ENCODE peak calls at places on chromosomes 12 and 14, in eight cellular contexts. Q is T-helper 1 cell, F is tibial artery, A is mammary epithelial cell, U is brain microvascular endothelial cell, E is AML-193, K is cardiac fibroblast, X is AG08395. H is an unnamed sample.

GRCh38 chr12:39467432-39467870 is 24.5 kb upstream of the KIF21A start:
- DNase-seq in Q (no peak), F (no peak), A (no peak), U (no peak), E (no peak), K (peak; percentile 36), X (no peak), H (no peak)

GRCh38 chr12:40168868-40169267 is 55.9 kb upstream of the LRRK2 start:
- DNase-seq in Q (no peak), F (no peak), A (no peak), U (no peak), E (no peak), K (no peak), X (no peak), H (no peak)

GRCh38 chr12:96986883-96987523 is 79.9 kb downstream of the NEDD1 start:
- DNase-seq in Q (no peak), F (no peak), A (no peak), U (no peak), E (peak; percentile 6), K (peak; percentile 55), X (peak; percentile 26), H (no peak)

GRCh38 chr12:131049569-131050339 is 96.0 kb downstream of the ADGRD1 start:
- DNase-seq in Q (no peak), F (no peak), A (no peak), U (no peak), E (no peak), K (no peak), X (no peak), H (peak; percentile 29)

GRCh38 chr12:96054262-96054645 is 18.9 kb upstream of the LTA4H start:
- DNase-seq in Q (no peak), F (no peak), A (no peak), U (no peak), E (no peak), K (no peak), X (no peak), H (no peak)

GRCh38 chr14:97179573-97179972 is 382.4 kb downstream of the VRK1 start:
- DNase-seq in Q (no peak), F (no peak), A (no peak), U (no peak), E (no peak), K (no peak), X (no peak), H (no peak)

GRCh38 chr14:33932526-33933292 is 18.2 kb downstream of the EGLN3 start:
- DNase-seq in Q (no peak), F (no peak), A (no peak), U (no peak), E (no peak), K (no peak), X (no peak), H (no peak)

GRCh38 chr14:70804556-70805162 is 4.7 kb downstream of the MAP3K9 start:
- DNase-seq in Q (no peak), F (no peak), A (no peak), U (no peak), E (no peak), K (peak; percentile 7), X (no peak), H (no peak)

GRCh38 chr14:34301107-34301734 is 160.8 kb downstream of the SPTSSA start:
- DNase-seq in Q (no peak), F (no peak), A (peak; percentile 46), U (peak; percentile 38), E (peak; percentile 18), K (peak; percentile 46), X (peak; percentile 62), H (no peak)

GRCh38 chr14:22390824-22391461 is 198.1 kb downstream of the DAD1 start:
- DNase-seq in Q (no peak), F (no peak), A (peak; percentile 65), U (no peak), E (no peak), K (no peak), X (no peak), H (no peak)

GRCh38 chr14:73397810-73398209 is 60.5 kb downstream of the NUMB start:
- DNase-seq in Q (no peak), F (no peak), A (no peak), U (no peak), E (no peak), K (no peak), X (no peak), H (no peak)

GRCh38 chr12:16606936-16607335 is 974 bp upstream of the LMO3 start:
- DNase-seq in Q (no peak), F (no peak), A (no peak), U (no peak), E (no peak), K (no peak), X (no peak), H (no peak)

GRCh38 chr14:53501361-53502320 is 348.5 kb upstream of the DDHD1 start:
- DNase-seq in Q (no peak), F (no peak), A (no peak), U (no peak), E (no peak), K (no peak), X (peak; percentile 34), H (no peak)

GRCh38 chr12:122730215-122731014 is at the start of gene HCAR1:
- DNase-seq in Q (no peak), F (peak; percentile 57), A (peak; percentile 61), U (peak; percentile 36), E (no peak), K (peak; percentile 38), X (no peak), H (no peak)

GRCh38 chr12:48980953-48981756 is 3.0 kb downstream of the WNT1 start:
- DNase-seq in Q (peak; percentile 34), F (no peak), A (no peak), U (no peak), E (no peak), K (no peak), X (no peak), H (no peak)

GRCh38 chr12:80580254-80580653 is 127.2 kb upstream of the MYF6 start:
- DNase-seq in Q (no peak), F (no peak), A (peak; percentile 80), U (peak; percentile 68), E (no peak), K (peak; percentile 95), X (peak; percentile 77), H (no peak)

GRCh38 chr12:122976648-122976975 is 1.6 kb downstream of the OGFOD2 start:
- DNase-seq in Q (no peak), F (peak; percentile 62), A (no peak), U (no peak), E (no peak), K (no peak), X (no peak), H (no peak)

GRCh38 chr14:77910506-77910905 is 110.6 kb downstream of the ADCK1 start:
- DNase-seq in Q (no peak), F (peak; percentile 33), A (no peak), U (no peak), E (no peak), K (no peak), X (no peak), H (no peak)

GRCh38 chr14:32432813-32433538 is 103.9 kb downstream of the AKAP6 start:
- DNase-seq in Q (no peak), F (peak; percentile 64), A (no peak), U (no peak), E (no peak), K (peak; percentile 29), X (no peak), H (no peak)

GRCh38 chr12:89082354-89082753 is 269.9 kb downstream of the DUSP6 start:
- DNase-seq in Q (no peak), F (no peak), A (no peak), U (no peak), E (no peak), K (peak; percentile 58), X (no peak), H (no peak)

GRCh38 chr12:118310320-118310719 is 62.4 kb downstream of the TAOK3 start:
- DNase-seq in Q (no peak), F (no peak), A (no peak), U (no peak), E (no peak), K (no peak), X (no peak), H (no peak)

GRCh38 chr12:54195736-54196347 is 7.1 kb upstream of the SMUG1 start:
- DNase-seq in Q (no peak), F (no peak), A (no peak), U (peak; percentile 73), E (peak; percentile 84), K (peak; percentile 65), X (no peak), H (peak; percentile 87)

GRCh38 chr14:87522575-87522974 is 470.4 kb downstream of the GALC start:
- DNase-seq in Q (no peak), F (no peak), A (peak; percentile 66), U (no peak), E (no peak), K (no peak), X (no peak), H (no peak)

GRCh38 chr12:23771230-23771949 is 178.1 kb downstream of the SOX5 start:
- DNase-seq in Q (no peak), F (peak; percentile 74), A (no peak), U (no peak), E (no peak), K (peak; percentile 3), X (no peak), H (no peak)

GRCh38 chr12:97524812-97525211 is 62.2 kb downstream of the RMST start:
- DNase-seq in Q (no peak), F (no peak), A (no peak), U (no peak), E (no peak), K (no peak), X (no peak), H (no peak)

GRCh38 chr12:94618995-94619695 is 31.2 kb downstream of the TMCC3 start:
- DNase-seq in Q (no peak), F (no peak), A (peak; percentile 99), U (peak; percentile 94), E (no peak), K (peak; percentile 95), X (peak; percentile 46), H (no peak)

GRCh38 chr14:61456720-61457119 is 135.3 kb downstream of the PRKCH start:
- DNase-seq in Q (peak; percentile 56), F (peak; percentile 83), A (peak; percentile 49), U (peak; percentile 86), E (peak; percentile 66), K (peak; percentile 90), X (peak; percentile 84), H (peak; percentile 79)

GRCh38 chr12:120399531-120399930 is 30.6 kb upstream of the MSI1 start:
- DNase-seq in Q (no peak), F (no peak), A (no peak), U (peak; percentile 55), E (no peak), K (peak; percentile 59), X (no peak), H (no peak)

GRCh38 chr14:100683578-100683977 is 43.1 kb upstream of the DLK1 start:
- DNase-seq in Q (no peak), F (no peak), A (no peak), U (no peak), E (no peak), K (no peak), X (no peak), H (no peak)

GRCh38 chr12:105107176-105107496 is 395 bp upstream of the WASHC4 start:
- DNase-seq in Q (no peak), F (no peak), A (no peak), U (peak; percentile 45), E (peak; percentile 49), K (peak; percentile 69), X (peak; percentile 47), H (no peak)

GRCh38 chr14:72590577-72590976 is 303.3 kb downstream of the DPF3 start:
- DNase-seq in Q (no peak), F (no peak), A (no peak), U (no peak), E (no peak), K (no peak), X (no peak), H (no peak)

GRCh38 chr12:52249041-52249461 is 16.0 kb downstream of the KRT7 start:
- DNase-seq in Q (no peak), F (peak; percentile 93), A (no peak), U (no peak), E (no peak), K (no peak), X (no peak), H (no peak)

GRCh38 chr12:18090093-18090492 is at the start of gene RERGL:
- DNase-seq in Q (no peak), F (no peak), A (no peak), U (no peak), E (no peak), K (no peak), X (no peak), H (no peak)

GRCh38 chr14:98889836-98890185 is 382.2 kb downstream of the BCL11B start:
- DNase-seq in Q (no peak), F (no peak), A (no peak), U (no peak), E (no peak), K (no peak), X (no peak), H (no peak)

H was measured in CD14-positive monocyte.